ENCODE peak calls at places on chromosomes 4 and X, in ten cellular contexts. One of them, this sample, is unnamed.
A peak's percentile ranks its signal among the peaks of the same experiment; 100 is the strongest.

GRCh38 chr4:123749408-123749807 is 352.8 kb downstream of the SPRY1 start:
- DNase-seq in A549: no peak
- DNase-seq in BJ: no peak
- DNase-seq in neural crest cell: no peak
- DNase-seq in AG09319: no peak
- DNase-seq in Peyer's patch: no peak
- DNase-seq in uterus: no peak
- DNase-seq in tibial nerve: no peak
- DNase-seq in Calu3: no peak
- DNase-seq in GM12865: no peak
- DNase-seq in this sample: no peak

GRCh38 chrX:108163333-108164082 is 71.9 kb downstream of the ATG4A start:
- DNase-seq in A549: no peak
- DNase-seq in BJ: no peak
- DNase-seq in neural crest cell: no peak
- DNase-seq in AG09319: no peak
- DNase-seq in Peyer's patch: no peak
- DNase-seq in uterus: no peak
- DNase-seq in tibial nerve: no peak
- DNase-seq in Calu3: no peak
- DNase-seq in GM12865: no peak
- DNase-seq in this sample: no peak

GRCh38 chr4:71595576-71596108 is 188.2 kb downstream of the GC start:
- DNase-seq in A549: no peak
- DNase-seq in BJ: no peak
- DNase-seq in neural crest cell: no peak
- DNase-seq in AG09319: no peak
- DNase-seq in Peyer's patch: no peak
- DNase-seq in uterus: no peak
- DNase-seq in tibial nerve: no peak
- DNase-seq in Calu3: no peak
- DNase-seq in GM12865: no peak
- DNase-seq in this sample: no peak

GRCh38 chrX:51894697-51895336 is 1.4 kb downstream of the MAGED1 start:
- DNase-seq in A549: no peak
- DNase-seq in BJ: no peak
- DNase-seq in neural crest cell: no peak
- DNase-seq in AG09319: no peak
- DNase-seq in Peyer's patch: peak; percentile 39
- DNase-seq in uterus: peak; percentile 34
- DNase-seq in tibial nerve: no peak
- DNase-seq in Calu3: no peak
- DNase-seq in GM12865: peak; percentile 19
- DNase-seq in this sample: peak; percentile 39

GRCh38 chrX:150184487-150184886 is 178.6 kb upstream of the MAMLD1 start:
- DNase-seq in A549: peak; percentile 39
- DNase-seq in BJ: no peak
- DNase-seq in neural crest cell: no peak
- DNase-seq in AG09319: no peak
- DNase-seq in Peyer's patch: no peak
- DNase-seq in uterus: no peak
- DNase-seq in tibial nerve: no peak
- DNase-seq in Calu3: peak; percentile 10
- DNase-seq in GM12865: no peak
- DNase-seq in this sample: no peak

GRCh38 chr4:183945741-183946140 is 40.6 kb downstream of the STOX2 start:
- DNase-seq in A549: no peak
- DNase-seq in BJ: no peak
- DNase-seq in neural crest cell: no peak
- DNase-seq in AG09319: no peak
- DNase-seq in Peyer's patch: no peak
- DNase-seq in uterus: no peak
- DNase-seq in tibial nerve: no peak
- DNase-seq in Calu3: no peak
- DNase-seq in GM12865: no peak
- DNase-seq in this sample: no peak

GRCh38 chr4:142272452-142272851 is 573.6 kb downstream of the INPP4B start:
- DNase-seq in A549: no peak
- DNase-seq in BJ: no peak
- DNase-seq in neural crest cell: no peak
- DNase-seq in AG09319: no peak
- DNase-seq in Peyer's patch: no peak
- DNase-seq in uterus: no peak
- DNase-seq in tibial nerve: no peak
- DNase-seq in Calu3: no peak
- DNase-seq in GM12865: no peak
- DNase-seq in this sample: no peak

GRCh38 chrX:119552508-119552907 is 12.7 kb downstream of the STEEP1 start:
- DNase-seq in A549: no peak
- DNase-seq in BJ: no peak
- DNase-seq in neural crest cell: no peak
- DNase-seq in AG09319: no peak
- DNase-seq in Peyer's patch: no peak
- DNase-seq in uterus: no peak
- DNase-seq in tibial nerve: no peak
- DNase-seq in Calu3: peak; percentile 5
- DNase-seq in GM12865: no peak
- DNase-seq in this sample: no peak

GRCh38 chrX:15522464-15522863 is 21.9 kb downstream of the BMX start:
- DNase-seq in A549: no peak
- DNase-seq in BJ: no peak
- DNase-seq in neural crest cell: no peak
- DNase-seq in AG09319: no peak
- DNase-seq in Peyer's patch: no peak
- DNase-seq in uterus: no peak
- DNase-seq in tibial nerve: no peak
- DNase-seq in Calu3: no peak
- DNase-seq in GM12865: no peak
- DNase-seq in this sample: no peak
- TF ChIP-seq CTCF in A549: no peak
- TF ChIP-seq CTCF in BJ: no peak
- TF ChIP-seq CTCF in neural crest cell: no peak
- TF ChIP-seq CTCF in AG09319: no peak
- TF ChIP-seq CTCF in Peyer's patch: no peak
- TF ChIP-seq CTCF in uterus: no peak
- TF ChIP-seq CTCF in tibial nerve: no peak
- TF ChIP-seq CTCF in Calu3: no peak
- TF ChIP-seq CTCF in GM12865: no peak
- TF ChIP-seq CTCF in this sample: no peak

GRCh38 chr4:139768913-139769312 is 103.3 kb downstream of the MGST2 start:
- DNase-seq in A549: peak; percentile 21
- DNase-seq in BJ: no peak
- DNase-seq in neural crest cell: no peak
- DNase-seq in AG09319: no peak
- DNase-seq in Peyer's patch: no peak
- DNase-seq in uterus: no peak
- DNase-seq in tibial nerve: no peak
- DNase-seq in Calu3: no peak
- DNase-seq in GM12865: peak; percentile 9
- DNase-seq in this sample: no peak
- TF ChIP-seq CTCF in A549: no peak
- TF ChIP-seq CTCF in BJ: peak; percentile 8
- TF ChIP-seq CTCF in neural crest cell: peak; percentile 36
- TF ChIP-seq CTCF in AG09319: no peak
- TF ChIP-seq CTCF in Peyer's patch: no peak
- TF ChIP-seq CTCF in uterus: no peak
- TF ChIP-seq CTCF in tibial nerve: no peak
- TF ChIP-seq CTCF in Calu3: no peak
- TF ChIP-seq CTCF in GM12865: peak; percentile 22
- TF ChIP-seq CTCF in this sample: no peak

DNA sequence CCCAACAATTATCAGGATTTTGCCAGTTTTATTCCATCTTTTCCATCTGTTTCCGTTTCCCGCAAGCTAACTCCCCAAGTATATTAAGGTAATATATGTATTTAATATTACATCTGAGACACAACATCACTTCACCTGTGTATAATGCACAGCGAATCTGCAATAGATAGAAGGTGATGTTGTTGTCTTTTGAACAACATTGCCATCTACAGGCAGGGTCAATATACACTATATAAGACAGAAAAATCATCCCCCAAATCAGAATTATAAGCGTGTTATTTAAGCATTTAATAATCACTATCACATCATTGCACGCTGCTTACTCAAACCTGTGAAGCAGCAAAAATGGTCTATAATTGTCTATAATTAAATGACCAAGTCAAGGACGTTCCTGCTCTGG is 1115.5 kb downstream of the NLGN4X start:
- DNase-seq in A549: peak; percentile 25
- DNase-seq in BJ: no peak
- DNase-seq in neural crest cell: no peak
- DNase-seq in AG09319: no peak
- DNase-seq in Peyer's patch: no peak
- DNase-seq in uterus: no peak
- DNase-seq in tibial nerve: no peak
- DNase-seq in Calu3: peak; percentile 1
- DNase-seq in GM12865: no peak
- DNase-seq in this sample: no peak
- TF ChIP-seq CTCF in A549: peak; percentile 42
- TF ChIP-seq CTCF in BJ: no peak
- TF ChIP-seq CTCF in neural crest cell: peak; percentile 74
- TF ChIP-seq CTCF in AG09319: no peak
- TF ChIP-seq CTCF in Peyer's patch: no peak
- TF ChIP-seq CTCF in uterus: no peak
- TF ChIP-seq CTCF in tibial nerve: peak; percentile 17
- TF ChIP-seq CTCF in Calu3: no peak
- TF ChIP-seq CTCF in GM12865: no peak
- TF ChIP-seq CTCF in this sample: no peak

DNA sequence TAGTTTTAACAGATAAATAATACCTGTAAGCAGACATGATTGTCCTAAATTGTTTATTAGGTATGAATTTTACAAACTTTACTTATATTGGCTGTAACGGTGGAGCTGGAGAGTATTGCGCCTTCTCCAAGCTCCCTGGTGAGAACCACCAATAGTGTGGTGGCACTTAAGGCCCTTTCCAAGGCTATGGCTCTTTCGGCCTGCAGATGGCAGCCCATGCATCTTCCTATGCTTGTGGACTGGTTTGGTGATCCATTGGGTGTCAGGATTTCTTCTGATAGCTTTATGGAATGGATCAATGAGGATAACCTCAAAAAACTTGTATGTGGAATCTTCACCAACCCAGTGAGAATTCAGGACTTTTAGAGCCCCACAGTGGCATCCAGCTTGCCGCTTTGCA is 7.8 kb downstream of the LARP1B start:
- DNase-seq in A549: peak; percentile 72
- DNase-seq in BJ: no peak
- DNase-seq in neural crest cell: no peak
- DNase-seq in AG09319: no peak
- DNase-seq in Peyer's patch: no peak
- DNase-seq in uterus: no peak
- DNase-seq in tibial nerve: no peak
- DNase-seq in Calu3: no peak
- DNase-seq in GM12865: peak; percentile 21
- DNase-seq in this sample: no peak
- TF ChIP-seq CTCF in A549: peak; percentile 30
- TF ChIP-seq CTCF in BJ: peak; percentile 26
- TF ChIP-seq CTCF in neural crest cell: peak; percentile 38
- TF ChIP-seq CTCF in AG09319: peak; percentile 9
- TF ChIP-seq CTCF in Peyer's patch: peak; percentile 20
- TF ChIP-seq CTCF in uterus: no peak
- TF ChIP-seq CTCF in tibial nerve: no peak
- TF ChIP-seq CTCF in Calu3: no peak
- TF ChIP-seq CTCF in GM12865: peak; percentile 17
- TF ChIP-seq CTCF in this sample: peak; percentile 20

GRCh38 chrX:49269010-49269767 is 404 bp upstream of the PPP1R3F start:
- DNase-seq in A549: peak; percentile 99
- DNase-seq in BJ: peak; percentile 85
- DNase-seq in neural crest cell: peak; percentile 73
- DNase-seq in AG09319: peak; percentile 93
- DNase-seq in Peyer's patch: peak; percentile 93
- DNase-seq in uterus: peak; percentile 98
- DNase-seq in tibial nerve: peak; percentile 91
- DNase-seq in Calu3: peak; percentile 96
- DNase-seq in GM12865: peak; percentile 98
- DNase-seq in this sample: peak; percentile 89
- TF ChIP-seq CTCF in A549: no peak
- TF ChIP-seq CTCF in BJ: no peak
- TF ChIP-seq CTCF in neural crest cell: no peak
- TF ChIP-seq CTCF in AG09319: no peak
- TF ChIP-seq CTCF in Peyer's patch: no peak
- TF ChIP-seq CTCF in uterus: no peak
- TF ChIP-seq CTCF in tibial nerve: peak; percentile 12
- TF ChIP-seq CTCF in Calu3: no peak
- TF ChIP-seq CTCF in GM12865: no peak
- TF ChIP-seq CTCF in this sample: no peak

This sample was measured in GM13976.